ENCODE peak calls at places on chromosomes 7 and 10, in ten cellular contexts. One of them, this sample, is unnamed.

GRCh38 chr7:46651561-46652088 is 730.6 kb upstream of the IGFBP3 start:
- DNase-seq in breast epithelium: no peak
- DNase-seq in SK-N-SH: no peak
- DNase-seq in transverse colon: no peak
- DNase-seq in HepG2: no peak
- DNase-seq in Panc1: no peak
- DNase-seq in upper lobe of left lung: no peak
- DNase-seq in stomach: peak
- DNase-seq in prostate gland: no peak
- DNase-seq in K562: no peak
- DNase-seq in this sample: no peak

GRCh38 chr7:41824284-41824683 is 121.4 kb upstream of the INHBA start:
- DNase-seq in K562: no peak
- DNase-seq in SK-N-SH: no peak
- DNase-seq in breast epithelium: no peak
- DNase-seq in stomach: no peak
- DNase-seq in Panc1: no peak
- DNase-seq in HepG2: no peak
- DNase-seq in prostate gland: no peak
- DNase-seq in transverse colon: no peak
- DNase-seq in upper lobe of left lung: no peak
- DNase-seq in this sample: no peak

GRCh38 chr7:46710927-46711326 is 789.9 kb upstream of the IGFBP3 start:
- DNase-seq in stomach: no peak
- DNase-seq in upper lobe of left lung: no peak
- DNase-seq in breast epithelium: no peak
- DNase-seq in K562: no peak
- DNase-seq in prostate gland: no peak
- DNase-seq in Panc1: no peak
- DNase-seq in SK-N-SH: no peak
- DNase-seq in HepG2: no peak
- DNase-seq in transverse colon: no peak
- DNase-seq in this sample: no peak

GRCh38 chr7:99437946-99438572 is 539 bp downstream of the PTCD1 start:
- DNase-seq in K562: peak
- DNase-seq in SK-N-SH: no peak
- DNase-seq in upper lobe of left lung: no peak
- DNase-seq in breast epithelium: no peak
- DNase-seq in Panc1: no peak
- DNase-seq in stomach: no peak
- DNase-seq in prostate gland: no peak
- DNase-seq in transverse colon: no peak
- DNase-seq in HepG2: no peak
- DNase-seq in this sample: peak

GRCh38 chr10:1036341-1036791 is 10.7 kb upstream of the IDI2 start:
- DNase-seq in SK-N-SH: no peak
- DNase-seq in stomach: no peak
- DNase-seq in breast epithelium: no peak
- DNase-seq in K562: peak
- DNase-seq in upper lobe of left lung: no peak
- DNase-seq in transverse colon: no peak
- DNase-seq in HepG2: no peak
- DNase-seq in Panc1: no peak
- DNase-seq in prostate gland: no peak
- DNase-seq in this sample: no peak

GRCh38 chr7:143205560-143206293 is 16.1 kb upstream of the TAS2R40 start:
- DNase-seq in K562: no peak
- DNase-seq in prostate gland: no peak
- DNase-seq in HepG2: no peak
- DNase-seq in upper lobe of left lung: peak
- DNase-seq in Panc1: no peak
- DNase-seq in transverse colon: peak
- DNase-seq in breast epithelium: no peak
- DNase-seq in SK-N-SH: no peak
- DNase-seq in stomach: no peak
- DNase-seq in this sample: peak

GRCh38 chr10:129328531-129328930 is 138.5 kb upstream of the MGMT start:
- DNase-seq in Panc1: no peak
- DNase-seq in prostate gland: no peak
- DNase-seq in upper lobe of left lung: no peak
- DNase-seq in K562: no peak
- DNase-seq in breast epithelium: no peak
- DNase-seq in SK-N-SH: no peak
- DNase-seq in transverse colon: no peak
- DNase-seq in stomach: no peak
- DNase-seq in HepG2: no peak
- DNase-seq in this sample: no peak

GRCh38 chr10:65313406-65313805 is 1612.4 kb upstream of the LRRTM3 start:
- DNase-seq in upper lobe of left lung: no peak
- DNase-seq in K562: no peak
- DNase-seq in SK-N-SH: no peak
- DNase-seq in transverse colon: no peak
- DNase-seq in Panc1: no peak
- DNase-seq in prostate gland: no peak
- DNase-seq in HepG2: no peak
- DNase-seq in stomach: no peak
- DNase-seq in breast epithelium: no peak
- DNase-seq in this sample: no peak

GRCh38 chr7:112495156-112495788 is 14.5 kb downstream of the LSMEM1 start:
- DNase-seq in SK-N-SH: no peak
- DNase-seq in upper lobe of left lung: no peak
- DNase-seq in stomach: no peak
- DNase-seq in prostate gland: no peak
- DNase-seq in Panc1: no peak
- DNase-seq in K562: no peak
- DNase-seq in HepG2: no peak
- DNase-seq in breast epithelium: no peak
- DNase-seq in transverse colon: no peak
- DNase-seq in this sample: no peak

GRCh38 chr7:74501298-74501697 is 47.6 kb downstream of the GTF2IRD1 start:
- DNase-seq in stomach: peak
- DNase-seq in SK-N-SH: no peak
- DNase-seq in breast epithelium: peak
- DNase-seq in Panc1: no peak
- DNase-seq in upper lobe of left lung: peak
- DNase-seq in K562: no peak
- DNase-seq in transverse colon: peak
- DNase-seq in HepG2: no peak
- DNase-seq in prostate gland: peak
- DNase-seq in this sample: no peak

GRCh38 chr10:36313142-36313541 is 671.0 kb upstream of the FZD8 start:
- DNase-seq in prostate gland: no peak
- DNase-seq in stomach: no peak
- DNase-seq in transverse colon: no peak
- DNase-seq in breast epithelium: no peak
- DNase-seq in upper lobe of left lung: no peak
- DNase-seq in SK-N-SH: no peak
- DNase-seq in Panc1: no peak
- DNase-seq in HepG2: no peak
- DNase-seq in K562: no peak
- DNase-seq in this sample: no peak

DNA sequence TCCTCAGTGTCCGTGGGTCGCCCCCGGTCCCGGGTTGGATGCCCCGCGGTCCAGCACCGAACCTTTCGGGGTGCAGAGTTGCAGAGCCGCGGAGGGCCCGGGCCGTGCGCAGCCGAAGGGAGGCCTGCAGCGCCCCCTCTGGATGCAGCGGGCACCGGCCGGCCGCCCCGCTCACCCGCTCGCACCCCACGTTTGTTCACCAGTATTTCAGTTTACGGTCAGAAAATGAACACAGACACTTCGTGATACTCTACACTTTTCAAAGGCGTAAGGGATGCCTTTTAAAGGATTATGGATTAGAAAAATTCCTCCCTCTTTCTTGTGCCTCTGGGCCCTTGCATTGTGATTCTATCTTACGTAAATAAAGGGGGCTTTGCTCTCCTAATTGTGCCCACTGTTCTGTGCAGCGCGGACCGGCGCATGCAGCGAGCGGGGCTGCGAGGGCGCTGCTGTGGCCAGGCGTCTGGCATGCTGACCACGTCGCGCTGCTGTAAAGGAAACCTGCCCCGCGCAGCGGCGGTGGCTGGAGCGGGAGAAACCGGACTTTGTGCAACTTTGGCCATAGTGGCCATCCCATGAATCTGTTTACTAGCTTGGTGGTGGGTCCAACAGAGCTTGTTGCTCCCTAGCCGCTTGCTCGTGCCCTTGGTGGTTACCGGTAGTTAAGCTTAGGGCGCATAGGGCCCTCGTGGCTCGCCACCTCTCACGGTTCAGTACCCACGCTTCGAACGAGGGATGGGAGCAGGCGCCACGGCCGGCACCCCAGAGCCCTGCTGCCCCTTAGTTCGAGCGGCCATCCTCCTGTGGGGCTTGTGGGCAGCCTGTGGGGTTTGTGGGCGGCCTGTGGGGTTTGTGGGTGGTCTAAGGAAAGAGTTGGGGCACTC is 755 bp upstream of the MEST start:
- DNase-seq in SK-N-SH: peak
- DNase-seq in breast epithelium: no peak
- DNase-seq in stomach: peak
- DNase-seq in transverse colon: peak
- DNase-seq in K562: no peak
- DNase-seq in Panc1: no peak
- DNase-seq in prostate gland: peak
- DNase-seq in upper lobe of left lung: no peak
- DNase-seq in HepG2: no peak
- DNase-seq in this sample: no peak
- TF ChIP-seq CTCF in SK-N-SH: peak
- TF ChIP-seq CTCF in breast epithelium: peak
- TF ChIP-seq CTCF in stomach: no peak
- TF ChIP-seq CTCF in transverse colon: peak
- TF ChIP-seq CTCF in K562: no peak
- TF ChIP-seq CTCF in Panc1: peak
- TF ChIP-seq CTCF in prostate gland: peak
- TF ChIP-seq CTCF in upper lobe of left lung: peak
- TF ChIP-seq CTCF in HepG2: no peak
- TF ChIP-seq CTCF in this sample: no peak

DNA sequence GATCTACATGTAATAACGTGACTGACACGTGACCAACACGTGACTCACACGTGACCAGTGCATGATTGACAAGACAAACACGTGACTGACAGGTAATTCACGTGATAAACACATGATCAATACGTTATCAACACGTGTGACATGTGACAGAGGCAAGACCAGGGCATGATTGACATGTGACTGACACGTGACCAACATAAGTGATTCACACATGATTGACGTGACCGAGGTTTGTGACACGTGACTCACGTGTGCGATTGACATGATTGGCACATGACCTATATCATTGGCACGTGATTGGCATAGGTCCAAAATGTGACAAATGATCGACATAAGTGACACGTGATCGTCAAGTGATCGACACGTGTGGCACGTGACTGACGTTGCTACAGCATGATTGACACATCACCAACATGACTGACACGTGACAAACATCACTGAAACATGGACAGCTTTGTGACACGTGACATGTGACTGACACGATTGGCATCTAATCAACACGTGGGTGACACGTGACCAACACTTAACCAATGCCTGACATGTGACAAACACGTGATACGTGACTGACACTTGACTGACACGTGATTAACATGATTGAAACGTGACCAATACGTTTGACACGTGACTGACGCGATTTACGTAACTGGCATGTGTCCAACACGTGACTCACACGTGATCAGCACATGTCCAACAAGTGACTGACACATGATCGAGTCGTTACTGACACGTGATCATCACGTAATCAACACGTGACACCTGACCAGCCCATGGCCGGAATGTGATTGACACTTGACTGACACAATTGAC is 22.9 kb downstream of the CRPPA start:
- DNase-seq in Panc1: no peak
- DNase-seq in breast epithelium: no peak
- DNase-seq in SK-N-SH: no peak
- DNase-seq in HepG2: no peak
- DNase-seq in stomach: no peak
- DNase-seq in prostate gland: no peak
- DNase-seq in transverse colon: no peak
- DNase-seq in K562: no peak
- DNase-seq in upper lobe of left lung: no peak
- DNase-seq in this sample: no peak
- TF ChIP-seq POLR2AphosphoS5 in Panc1: no peak
- TF ChIP-seq POLR2AphosphoS5 in breast epithelium: no peak
- TF ChIP-seq POLR2AphosphoS5 in SK-N-SH: no peak
- TF ChIP-seq POLR2AphosphoS5 in HepG2: no peak
- TF ChIP-seq POLR2AphosphoS5 in stomach: peak
- TF ChIP-seq POLR2AphosphoS5 in prostate gland: no peak
- TF ChIP-seq POLR2AphosphoS5 in transverse colon: peak
- TF ChIP-seq POLR2AphosphoS5 in K562: no peak
- TF ChIP-seq POLR2AphosphoS5 in upper lobe of left lung: no peak
- TF ChIP-seq POLR2AphosphoS5 in this sample: no peak

DNA sequence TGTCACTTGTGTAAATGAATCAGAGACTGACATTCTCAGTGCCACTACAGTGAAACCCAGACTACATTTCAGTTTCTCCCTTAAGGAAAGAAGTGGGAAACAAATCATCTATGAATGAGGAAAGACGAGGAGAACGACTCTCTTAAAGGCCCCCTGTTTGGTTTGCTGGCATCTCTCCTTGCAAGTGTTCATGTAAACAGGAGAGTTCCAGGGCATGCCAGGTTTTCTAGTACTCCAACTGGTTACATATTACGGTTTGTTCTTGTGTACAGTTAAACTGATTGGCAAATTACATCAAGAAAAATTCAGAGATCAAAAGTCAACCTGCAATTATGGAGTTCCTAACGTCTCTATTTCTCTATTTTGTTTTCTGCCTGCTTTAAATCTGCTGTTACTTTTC is 654.7 kb downstream of the SH2D4B start:
- DNase-seq in prostate gland: no peak
- DNase-seq in HepG2: no peak
- DNase-seq in Panc1: no peak
- DNase-seq in breast epithelium: no peak
- DNase-seq in transverse colon: no peak
- DNase-seq in upper lobe of left lung: no peak
- DNase-seq in K562: no peak
- DNase-seq in SK-N-SH: no peak
- DNase-seq in stomach: no peak
- DNase-seq in this sample: no peak
- TF ChIP-seq CTCF in prostate gland: no peak
- TF ChIP-seq CTCF in HepG2: no peak
- TF ChIP-seq CTCF in Panc1: no peak
- TF ChIP-seq CTCF in breast epithelium: no peak
- TF ChIP-seq CTCF in transverse colon: no peak
- TF ChIP-seq CTCF in upper lobe of left lung: no peak
- TF ChIP-seq CTCF in K562: no peak
- TF ChIP-seq CTCF in SK-N-SH: no peak
- TF ChIP-seq CTCF in stomach: no peak
- TF ChIP-seq CTCF in this sample: no peak

DNA sequence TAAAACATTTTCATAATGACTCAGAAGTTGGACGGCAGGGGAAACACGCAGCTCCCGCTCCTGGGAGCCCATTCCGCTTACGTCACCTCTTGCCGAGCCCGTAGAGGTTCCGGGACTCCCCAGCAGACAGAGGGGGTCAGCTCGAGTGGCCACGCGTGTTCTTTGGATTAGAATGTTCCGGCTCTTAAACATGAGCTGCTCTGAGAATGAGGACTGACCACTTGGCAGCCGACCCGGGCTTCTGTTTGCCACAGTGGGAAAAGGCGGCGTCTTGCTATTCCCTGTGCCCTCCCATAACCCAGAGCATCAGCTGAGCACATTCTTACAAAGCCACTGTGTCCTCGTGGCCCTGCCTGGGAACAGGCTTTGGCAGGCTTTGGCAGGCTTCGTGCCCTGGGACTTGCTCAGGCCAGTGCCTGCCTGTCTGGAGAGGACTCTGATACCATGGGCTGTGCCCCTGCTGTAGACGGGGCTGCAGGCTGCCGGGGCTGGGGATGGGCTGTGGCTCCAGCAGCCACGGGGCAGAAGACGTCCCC is 40.1 kb downstream of the PFKP start:
- DNase-seq in stomach: no peak
- DNase-seq in prostate gland: peak
- DNase-seq in K562: no peak
- DNase-seq in HepG2: no peak
- DNase-seq in SK-N-SH: no peak
- DNase-seq in Panc1: no peak
- DNase-seq in breast epithelium: peak
- DNase-seq in upper lobe of left lung: peak
- DNase-seq in transverse colon: peak
- DNase-seq in this sample: no peak
- TF ChIP-seq POLR2AphosphoS5 in stomach: peak
- TF ChIP-seq POLR2AphosphoS5 in prostate gland: peak
- TF ChIP-seq POLR2AphosphoS5 in K562: no peak
- TF ChIP-seq POLR2AphosphoS5 in HepG2: no peak
- TF ChIP-seq POLR2AphosphoS5 in SK-N-SH: peak
- TF ChIP-seq POLR2AphosphoS5 in Panc1: no peak
- TF ChIP-seq POLR2AphosphoS5 in breast epithelium: peak
- TF ChIP-seq POLR2AphosphoS5 in upper lobe of left lung: peak
- TF ChIP-seq POLR2AphosphoS5 in transverse colon: no peak
- TF ChIP-seq POLR2AphosphoS5 in this sample: no peak